ENCODE peak calls at places on chromosomes 6 and 20, in five cellular contexts. W, Q, R, C and Y are unnamed samples.

GRCh38 chr6:148981515-148981914 is 234.7 kb downstream of the UST start:
- DNase-seq in W (peak), Q (no peak), R (no peak), C (no peak), Y (no peak)

GRCh38 chr6:15796844-15797243 is 134.0 kb upstream of the DTNBP1 start:
- DNase-seq in W (peak), Q (no peak), R (no peak), C (no peak), Y (no peak)

GRCh38 chr20:53901064-53901463 is 169.3 kb downstream of the BCAS1 start:
- DNase-seq in W (peak), Q (peak), R (peak), C (peak), Y (peak)

GRCh38 chr20:51220293-51220706 is 197.4 kb upstream of the KCNG1 start:
- DNase-seq in W (no peak), Q (no peak), R (peak), C (peak), Y (peak)

GRCh38 chr6:150004783-150005717 is 20.3 kb downstream of the RAET1L start:
- DNase-seq in W (peak), Q (peak), R (peak), C (peak), Y (peak)

GRCh38 chr20:48076247-48076646 is 291.0 kb upstream of the SULF2 start:
- DNase-seq in W (no peak), Q (no peak), R (no peak), C (no peak), Y (no peak)

GRCh38 chr6:83429857-83430605 is 820 bp downstream of the ME1 start:
- DNase-seq in W (peak), Q (peak), R (peak), C (peak), Y (peak)

GRCh38 chr6:70706491-70707123 is 38.9 kb downstream of the SMAP1 start:
- DNase-seq in W (peak), Q (peak), R (peak), C (peak), Y (peak)

GRCh38 chr6:138520463-138520862 is 21.2 kb upstream of the NHSL1 start:
- DNase-seq in W (peak), Q (no peak), R (peak), C (peak), Y (peak)

GRCh38 chr6:90319044-90319443 is 22.4 kb upstream of the BACH2 start:
- DNase-seq in W (no peak), Q (peak), R (no peak), C (peak), Y (peak)

GRCh38 chr6:169983651-169984050 is 232.2 kb downstream of the ERMARD start:
- DNase-seq in W (no peak), Q (no peak), R (no peak), C (no peak), Y (no peak)

GRCh38 chr6:1262704-1263038 is 49.2 kb upstream of the FOXQ1 start:
- DNase-seq in W (no peak), Q (no peak), R (no peak), C (no peak), Y (no peak)

GRCh38 chr6:7590918-7591302 is 912 bp downstream of the SNRNP48 start:
- DNase-seq in W (no peak), Q (peak), R (peak), C (peak), Y (peak)

GRCh38 chr6:47451162-47451561 is 26.4 kb upstream of the CD2AP start:
- DNase-seq in W (no peak), Q (no peak), R (no peak), C (no peak), Y (no peak)

GRCh38 chr20:60820918-60821317 is 431.1 kb upstream of the CDH4 start:
- DNase-seq in W (no peak), Q (no peak), R (no peak), C (no peak), Y (no peak)

GRCh38 chr6:37343248-37343647 is 10.5 kb upstream of the RNF8 start:
- DNase-seq in W (no peak), Q (no peak), R (no peak), C (no peak), Y (no peak)

GRCh38 chr6:29954272-29954671 is 11.9 kb downstream of the HLA-A start:
- DNase-seq in W (no peak), Q (no peak), R (no peak), C (no peak), Y (no peak)

GRCh38 chr6:21132856-21133610 is 460.5 kb upstream of the SOX4 start:
- DNase-seq in W (no peak), Q (no peak), R (no peak), C (no peak), Y (peak)

GRCh38 chr6:98292812-98293211 is 541.6 kb upstream of the POU3F2 start:
- DNase-seq in W (no peak), Q (no peak), R (no peak), C (no peak), Y (no peak)

GRCh38 chr6:24330137-24330732 is 27.6 kb downstream of the DCDC2 start:
- DNase-seq in W (peak), Q (no peak), R (no peak), C (no peak), Y (no peak)

GRCh38 chr6:16148498-16148897 is 19.6 kb downstream of the MYLIP start:
- DNase-seq in W (no peak), Q (no peak), R (no peak), C (no peak), Y (no peak)

GRCh38 chr20:59094576-59094975 is 52.0 kb upstream of the PRELID3B start:
- DNase-seq in W (no peak), Q (no peak), R (no peak), C (no peak), Y (no peak)

GRCh38 chr6:36917541-36918193 is 31.9 kb downstream of the C6orf89 start:
- DNase-seq in W (no peak), Q (peak), R (peak), C (peak), Y (no peak)

GRCh38 chr6:110813813-110814487 is 1.3 kb downstream of the CDK19 start:
- DNase-seq in W (peak), Q (no peak), R (peak), C (peak), Y (no peak)

GRCh38 chr6:80541186-80541585 is 434.7 kb downstream of the BCKDHB start:
- DNase-seq in W (peak), Q (peak), R (peak), C (peak), Y (peak)

GRCh38 chr20:62874745-62875344 is 13.2 kb upstream of the TCFL5 start:
- DNase-seq in W (no peak), Q (no peak), R (no peak), C (no peak), Y (no peak)

GRCh38 chr6:40176117-40176516 is 241.9 kb upstream of the MOCS1 start:
- DNase-seq in W (no peak), Q (no peak), R (no peak), C (no peak), Y (no peak)

GRCh38 chr6:119285908-119286625 is 63.5 kb downstream of the MAN1A1 start:
- DNase-seq in W (no peak), Q (peak), R (peak), C (peak), Y (peak)

GRCh38 chr6:168105813-168106660 is 27.0 kb upstream of the FRMD1 start:
- DNase-seq in W (no peak), Q (no peak), R (no peak), C (no peak), Y (no peak)

GRCh38 chr20:50226093-50226974 is 35.7 kb downstream of the CEBPB start:
- DNase-seq in W (no peak), Q (peak), R (peak), C (peak), Y (peak)

GRCh38 chr6:133947302-133947900 is 5.6 kb upstream of the TBPL1 start:
- DNase-seq in W (no peak), Q (no peak), R (no peak), C (no peak), Y (no peak)

GRCh38 chr20:48467622-48468021 is 360.2 kb downstream of the PREX1 start:
- DNase-seq in W (no peak), Q (no peak), R (no peak), C (no peak), Y (no peak)

GRCh38 chr6:160950507-160950906 is 41.1 kb upstream of the MAP3K4 start:
- DNase-seq in W (peak), Q (peak), R (peak), C (peak), Y (peak)

GRCh38 chr6:14732845-14733757 is 512.8 kb upstream of the JARID2 start:
- DNase-seq in W (peak), Q (peak), R (peak), C (peak), Y (peak)

GRCh38 chr20:55522296-55522815 is 483.0 kb downstream of the CBLN4 start:
- DNase-seq in W (no peak), Q (no peak), R (no peak), C (no peak), Y (no peak)

GRCh38 chr6:45417461-45417860 is 39.7 kb upstream of the SUPT3H start:
- DNase-seq in W (no peak), Q (no peak), R (no peak), C (peak), Y (no peak)

GRCh38 chr6:39303425-39304153 is 10.6 kb downstream of the KCNK17 start:
- DNase-seq in W (no peak), Q (no peak), R (no peak), C (no peak), Y (no peak)

GRCh38 chr6:56955171-56956155 is 556 bp downstream of the BEND6 start:
- DNase-seq in W (peak), Q (peak), R (peak), C (peak), Y (peak)

GRCh38 chr6:56958481-56958880 is 3.6 kb downstream of the BEND6 start:
- DNase-seq in W (no peak), Q (peak), R (peak), C (peak), Y (no peak)

GRCh38 chr6:56957856-56958255 is 2.9 kb downstream of the BEND6 start:
- DNase-seq in W (no peak), Q (no peak), R (no peak), C (no peak), Y (no peak)

GRCh38 chr6:56954389-56955170 is at the start of gene BEND6:
- DNase-seq in W (no peak), Q (peak), R (peak), C (peak), Y (peak)

DNA sequence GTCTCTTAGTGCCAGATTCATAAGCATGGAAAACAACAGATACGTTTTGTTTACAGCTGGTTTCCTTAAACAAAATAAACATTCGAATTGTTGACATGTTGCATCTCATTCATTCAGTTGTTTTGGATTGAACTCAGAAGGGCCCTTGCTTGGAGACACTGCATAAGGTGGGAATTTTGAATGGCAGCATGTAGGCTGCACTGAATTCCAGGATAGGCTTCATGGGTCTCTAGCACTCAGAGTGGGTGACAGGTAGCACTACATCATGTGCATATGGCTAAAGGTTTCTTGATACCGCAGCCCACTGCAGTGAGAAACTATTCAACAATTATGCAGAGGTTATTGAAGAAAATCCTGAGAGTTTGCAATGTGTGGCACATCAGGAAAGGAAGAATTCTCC is 1.6 kb downstream of the BEND6 start:
- DNase-seq in W (no peak), Q (no peak), R (no peak), C (no peak), Y (no peak)
- H3K4me3 ChIP-seq in W (no peak), Q (no peak), R (no peak), C (no peak), Y (no peak)

GRCh38 chr6:117269649-117270120 is 4.3 kb downstream of the VGLL2 start:
- DNase-seq in W (no peak), Q (no peak), R (no peak), C (no peak), Y (no peak)

GRCh38 chr6:117265425-117266266 is at the start of gene VGLL2:
- DNase-seq in W (no peak), Q (peak), R (peak), C (peak), Y (peak)

GRCh38 chr6:117266948-117267347 is 1.6 kb downstream of the VGLL2 start:
- DNase-seq in W (no peak), Q (no peak), R (no peak), C (no peak), Y (no peak)

GRCh38 chr6:117266267-117266797 is 974 bp downstream of the VGLL2 start:
- DNase-seq in W (no peak), Q (no peak), R (no peak), C (no peak), Y (no peak)

DNA sequence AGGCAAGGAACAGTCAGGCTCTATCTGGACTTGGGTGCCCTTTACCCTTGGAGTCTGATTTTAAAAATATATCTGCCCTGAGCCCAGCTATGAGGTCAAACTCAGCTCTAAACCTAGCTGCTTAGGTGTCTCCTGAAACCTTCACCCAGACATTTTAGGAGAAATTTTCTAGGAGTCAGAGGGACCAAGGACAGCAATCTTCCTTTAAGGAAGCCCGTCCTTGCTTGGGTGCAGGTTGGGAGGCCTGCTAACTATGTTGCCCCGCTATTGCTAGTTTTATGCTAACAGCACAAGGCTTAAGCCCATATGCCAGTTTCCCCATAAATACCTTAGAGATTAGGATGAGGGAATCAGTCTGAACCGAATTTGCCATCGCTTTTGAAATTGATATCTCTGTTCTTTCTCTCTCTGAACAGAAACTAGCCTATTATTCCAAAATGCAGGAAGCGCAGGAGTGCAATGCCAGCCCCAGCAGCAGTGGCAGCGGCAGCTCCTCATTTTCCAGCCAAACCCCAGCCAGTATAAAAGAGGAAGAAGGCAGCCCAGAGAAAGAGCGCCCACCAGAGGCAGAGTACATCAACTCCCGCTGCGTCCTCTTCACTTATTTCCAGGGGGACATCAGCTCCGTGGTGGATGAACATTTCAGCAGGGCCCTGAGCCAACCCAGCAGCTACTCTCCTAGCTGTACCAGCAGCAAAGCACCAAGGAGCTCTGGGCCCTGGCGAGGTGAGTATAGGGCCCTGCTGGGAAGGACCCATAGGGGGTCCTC is 2.6 kb downstream of the VGLL2 start:
- DNase-seq in W (no peak), Q (no peak), R (no peak), C (no peak), Y (no peak)
- TF ChIP-seq CTCF in W (no peak), Q (no peak), R (no peak), C (peak), Y (no peak)

GRCh38 chr6:3260296-3260695 is 1.5 kb downstream of the PSMG4 start:
- DNase-seq in W (no peak), Q (no peak), R (no peak), C (no peak), Y (no peak)
- H3K4me3 ChIP-seq in W (no peak), Q (no peak), R (peak), C (peak), Y (no peak)

DNA sequence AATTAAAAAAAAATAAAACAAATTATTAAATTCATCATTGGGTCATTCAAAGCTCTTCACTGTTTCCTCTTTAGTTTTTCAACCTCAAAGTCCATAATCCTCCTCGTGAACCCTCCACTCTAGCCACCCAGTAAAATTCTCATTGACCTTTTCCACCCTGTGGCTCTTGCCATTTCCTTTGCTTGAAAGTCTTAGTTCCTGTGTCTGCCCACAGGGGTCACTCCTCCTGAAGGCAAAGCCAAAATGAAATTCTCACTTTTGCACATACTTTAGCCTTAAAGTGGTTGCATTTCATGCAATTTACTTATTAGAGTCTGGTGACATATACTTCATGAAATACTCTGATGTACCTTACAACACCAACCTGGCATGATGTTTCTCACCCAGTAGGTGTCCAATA is 263.7 kb downstream of the BMP2 start:
- DNase-seq in W (peak), Q (no peak), R (peak), C (no peak), Y (no peak)
- TF ChIP-seq CTCF in W (peak), Q (no peak), R (peak), C (peak), Y (peak)

GRCh38 chr6:33391278-33392167 is at the start of gene KIFC1:
- DNase-seq in W (peak), Q (peak), R (peak), C (peak), Y (peak)

GRCh38 chr6:33392168-33392947 is 735 bp downstream of the KIFC1 start:
- DNase-seq in W (peak), Q (peak), R (peak), C (peak), Y (no peak)

GRCh38 chr6:33392979-33393378 is 1.4 kb downstream of the KIFC1 start:
- DNase-seq in W (no peak), Q (no peak), R (no peak), C (no peak), Y (no peak)

GRCh38 chr6:33390173-33390572 is 1.4 kb upstream of the KIFC1 start:
- DNase-seq in W (no peak), Q (no peak), R (no peak), C (no peak), Y (no peak)

GRCh38 chr6:33390767-33391277 is 801 bp upstream of the KIFC1 start:
- DNase-seq in W (no peak), Q (no peak), R (no peak), C (no peak), Y (no peak)
- H3K4me3 ChIP-seq in W (peak), Q (peak), R (peak), C (peak), Y (peak)

GRCh38 chr6:5135783-5136376 is 50.7 kb downstream of the PPP1R3G start:
- DNase-seq in W (no peak), Q (no peak), R (no peak), C (peak), Y (peak)
- TF ChIP-seq CTCF in W (peak), Q (peak), R (peak), C (peak), Y (peak)

GRCh38 chr6:158906926-158907325 is 87.8 kb upstream of the EZR start:
- DNase-seq in W (peak), Q (peak), R (no peak), C (no peak), Y (no peak)
- H3K4me3 ChIP-seq in W (no peak), Q (no peak), R (no peak), C (no peak), Y (no peak)

DNA sequence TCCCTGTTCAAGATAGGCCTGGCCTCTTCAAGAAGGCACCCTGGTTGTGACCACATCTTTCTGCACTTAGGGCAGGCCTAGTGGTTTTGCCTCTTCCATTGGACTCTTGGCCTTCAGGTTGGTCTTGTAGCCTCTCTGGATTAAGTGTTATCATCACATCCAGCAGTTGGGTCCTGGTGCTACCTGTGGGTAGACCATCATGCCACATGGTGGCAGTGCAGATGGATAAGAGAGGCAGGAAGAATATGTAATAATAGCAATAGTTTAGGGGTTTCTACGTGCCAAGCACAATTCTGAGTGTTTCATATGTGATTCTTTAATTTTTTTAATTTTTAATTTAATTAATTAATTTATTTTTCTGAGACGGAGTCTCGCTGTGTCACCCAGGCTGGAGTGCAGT is 28.5 kb upstream of the SNRPB2 start:
- DNase-seq in W (peak), Q (no peak), R (no peak), C (peak), Y (peak)
- TF ChIP-seq CTCF in W (peak), Q (peak), R (peak), C (peak), Y (peak)